ENCODE peak calls at places on chromosomes 6 and 20, in ten cellular contexts. B is fibroblast of the aortic adventitia; K is Peyer's patch; Z is effector memory CD4-positive, alpha-beta T cell; M is stimulated activated CD8-positive, alpha-beta memory T cell treated with anti-CD3 and anti-CD28 coated beads, Interleukin-15, amount 100 ng/mL, for 24 hours; P is activated CD4-positive, alpha-beta T cell treated with anti-CD3 and anti-CD28 coated beads for 48 hours; V is GM12891; N is SJSA1; G is GM23338; A is T-helper 2 cell. L is an unnamed sample.

GRCh38 chr6:127859956-127860355 is 40.9 kb downstream of the THEMIS start:
- DNase-seq in B (no peak), K (no peak), Z (no peak), M (no peak), P (no peak), V (no peak), N (no peak), G (no peak), A (no peak), L (no peak)

GRCh38 chr6:129153257-129153656 is 270.3 kb downstream of the LAMA2 start:
- DNase-seq in B (no peak), K (no peak), Z (no peak), M (no peak), P (no peak), V (no peak), N (no peak), G (no peak), A (no peak), L (no peak)

GRCh38 chr6:112227411-112227810 is 27.0 kb downstream of the LAMA4 start:
- DNase-seq in B (no peak), K (no peak), Z (no peak), M (no peak), P (no peak), V (no peak), N (no peak), G (no peak), A (no peak), L (no peak)

GRCh38 chr6:109705258-109705657 is 14.2 kb downstream of the FIG4 start:
- DNase-seq in B (peak), K (peak), Z (peak), M (peak), P (peak), V (peak), N (peak), G (peak), A (peak), L (peak)

GRCh38 chr6:47075741-47076421 is 33.7 kb upstream of the ADGRF1 start:
- DNase-seq in B (no peak), K (no peak), Z (no peak), M (no peak), P (no peak), V (no peak), N (no peak), G (no peak), A (no peak), L (no peak)

GRCh38 chr6:56637640-56638039 is 5.0 kb downstream of the DST start:
- DNase-seq in B (peak), K (no peak), Z (no peak), M (no peak), P (no peak), V (no peak), N (peak), G (peak), A (no peak), L (no peak)

GRCh38 chr6:52610745-52611355 is 34.0 kb upstream of the TRAM2 start:
- DNase-seq in B (no peak), K (no peak), Z (no peak), M (no peak), P (no peak), V (no peak), N (peak), G (no peak), A (no peak), L (no peak)

GRCh38 chr6:26330835-26331808 is 33.9 kb upstream of the BTN3A2 start:
- DNase-seq in B (peak), K (no peak), Z (no peak), M (no peak), P (peak), V (no peak), N (no peak), G (peak), A (no peak), L (no peak)

GRCh38 chr6:107670792-107671199 is 153.3 kb downstream of the SCML4 start:
- DNase-seq in B (peak), K (no peak), Z (no peak), M (no peak), P (peak), V (peak), N (no peak), G (peak), A (no peak), L (peak)

GRCh38 chr6:136039185-136039584 is 187.7 kb downstream of the PDE7B start:
- DNase-seq in B (peak), K (no peak), Z (no peak), M (no peak), P (no peak), V (no peak), N (no peak), G (no peak), A (no peak), L (no peak)

GRCh38 chr6:15313367-15313766 is 67.5 kb downstream of the JARID2 start:
- DNase-seq in B (no peak), K (no peak), Z (no peak), M (no peak), P (no peak), V (no peak), N (no peak), G (no peak), A (no peak), L (no peak)

GRCh38 chr6:3194535-3195376 is 32.7 kb downstream of the TUBB2B start:
- DNase-seq in B (peak), K (no peak), Z (no peak), M (no peak), P (peak), V (no peak), N (no peak), G (peak), A (no peak), L (no peak)

GRCh38 chr6:168525926-168526630 is 85.1 kb downstream of the SMOC2 start:
- DNase-seq in B (no peak), K (no peak), Z (no peak), M (no peak), P (no peak), V (no peak), N (no peak), G (no peak), A (no peak), L (no peak)

GRCh38 chr6:13026100-13026499 is 302.2 kb downstream of the TBC1D7 start:
- DNase-seq in B (no peak), K (no peak), Z (no peak), M (no peak), P (no peak), V (no peak), N (no peak), G (no peak), A (no peak), L (no peak)

GRCh38 chr20:59752101-59752586 is 147.8 kb downstream of the PHACTR3 start:
- DNase-seq in B (no peak), K (no peak), Z (no peak), M (no peak), P (no peak), V (peak), N (no peak), G (no peak), A (no peak), L (peak)

GRCh38 chr20:43922614-43923013 is 8.0 kb downstream of the TOX2 start:
- DNase-seq in B (no peak), K (no peak), Z (no peak), M (no peak), P (no peak), V (no peak), N (no peak), G (no peak), A (no peak), L (no peak)

GRCh38 chr20:63056236-63057132 is 49.7 kb upstream of the BHLHE23 start:
- DNase-seq in B (no peak), K (peak), Z (peak), M (peak), P (peak), V (peak), N (peak), G (peak), A (peak), L (no peak)

GRCh38 chr20:64101731-64102621 is 5.4 kb downstream of the NPBWR2 start:
- DNase-seq in B (no peak), K (no peak), Z (peak), M (no peak), P (peak), V (peak), N (no peak), G (peak), A (peak), L (no peak)

GRCh38 chr20:6502219-6502618 is 265.3 kb upstream of the BMP2 start:
- DNase-seq in B (no peak), K (no peak), Z (no peak), M (no peak), P (no peak), V (no peak), N (no peak), G (no peak), A (no peak), L (no peak)

GRCh38 chr20:21564127-21564773 is 50.4 kb upstream of the NKX2-2 start:
- DNase-seq in B (no peak), K (no peak), Z (no peak), M (no peak), P (no peak), V (no peak), N (no peak), G (no peak), A (no peak), L (no peak)

GRCh38 chr20:53364617-53365016 is 229.0 kb downstream of the ZNF217 start:
- DNase-seq in B (no peak), K (no peak), Z (no peak), M (no peak), P (no peak), V (no peak), N (no peak), G (no peak), A (no peak), L (no peak)

GRCh38 chr6:99912657-99913056 is 81.4 kb downstream of the MCHR2 start:
- DNase-seq in B (no peak), K (no peak), Z (no peak), M (no peak), P (no peak), V (no peak), N (no peak), G (no peak), A (no peak), L (no peak)

GRCh38 chr6:147205690-147206600 is 1.7 kb downstream of the STXBP5 start:
- DNase-seq in B (peak), K (no peak), Z (no peak), M (no peak), P (no peak), V (no peak), N (peak), G (no peak), A (no peak), L (no peak)